ENCODE peak calls at places on chromosomes 6 and 20, in five cellular contexts. One of them, this sample, is unnamed. For H3K4me1, the result is how much of the 10 kb centered on the place peaks cover.

GRCh38 chr6:111105578-111105977 is 18.3 kb downstream of the SLC16A10 start:
- DNase-seq in fibroblast of lung: peak
- DNase-seq in IMR-90: peak
- DNase-seq in heart right ventricle: peak
- DNase-seq in lung: peak
- DNase-seq in this sample: peak

GRCh38 chr6:163536770-163537169 is 122.3 kb downstream of the QKI start:
- DNase-seq in heart right ventricle: no peak
- DNase-seq in IMR-90: peak
- DNase-seq in lung: no peak
- DNase-seq in fibroblast of lung: peak
- DNase-seq in this sample: no peak

GRCh38 chr6:35764238-35764896 is 12.0 kb upstream of the CLPSL2 start:
- DNase-seq in lung: no peak
- DNase-seq in heart right ventricle: no peak
- DNase-seq in IMR-90: no peak
- DNase-seq in fibroblast of lung: no peak
- DNase-seq in this sample: peak

GRCh38 chr6:150537481-150537880 is 62.2 kb upstream of the PLEKHG1 start:
- DNase-seq in lung: no peak
- DNase-seq in fibroblast of lung: no peak
- DNase-seq in heart right ventricle: no peak
- DNase-seq in IMR-90: no peak
- DNase-seq in this sample: no peak

GRCh38 chr20:13991311-13991710 is 897 bp upstream of the SEL1L2 start:
- DNase-seq in fibroblast of lung: no peak
- DNase-seq in IMR-90: no peak
- DNase-seq in heart right ventricle: no peak
- DNase-seq in lung: no peak
- DNase-seq in this sample: no peak

GRCh38 chr6:166627875-166628849 is 1.1 kb upstream of the RPS6KA2 start:
- DNase-seq in lung: peak
- DNase-seq in fibroblast of lung: peak
- DNase-seq in IMR-90: peak
- DNase-seq in heart right ventricle: peak
- DNase-seq in this sample: peak

GRCh38 chr6:28977351-28978136 is 27.6 kb downstream of the ZNF311 start:
- DNase-seq in heart right ventricle: no peak
- DNase-seq in lung: no peak
- DNase-seq in fibroblast of lung: peak
- DNase-seq in IMR-90: peak
- DNase-seq in this sample: no peak

GRCh38 chr6:30167101-30167500 is 3.8 kb downstream of the TRIM15 start:
- DNase-seq in IMR-90: no peak
- DNase-seq in heart right ventricle: no peak
- DNase-seq in fibroblast of lung: no peak
- DNase-seq in lung: no peak
- DNase-seq in this sample: no peak

GRCh38 chr6:105270511-105270910 is 90.7 kb upstream of the POPDC3 start:
- DNase-seq in lung: no peak
- DNase-seq in IMR-90: peak
- DNase-seq in heart right ventricle: no peak
- DNase-seq in fibroblast of lung: no peak
- DNase-seq in this sample: no peak

GRCh38 chr6:107819976-107820551 is 4.0 kb downstream of the SCML4 start:
- DNase-seq in fibroblast of lung: no peak
- DNase-seq in IMR-90: peak
- DNase-seq in heart right ventricle: no peak
- DNase-seq in lung: no peak
- DNase-seq in this sample: no peak

GRCh38 chr20:13700761-13701160 is 62.0 kb upstream of the TASP1 start:
- DNase-seq in IMR-90: no peak
- DNase-seq in fibroblast of lung: no peak
- DNase-seq in heart right ventricle: no peak
- DNase-seq in lung: no peak
- DNase-seq in this sample: no peak

GRCh38 chr6:169176361-169176991 is 77.2 kb downstream of the THBS2 start:
- DNase-seq in lung: no peak
- DNase-seq in heart right ventricle: no peak
- DNase-seq in IMR-90: no peak
- DNase-seq in fibroblast of lung: no peak
- DNase-seq in this sample: no peak

GRCh38 chr20:57409672-57410397 is 18.6 kb downstream of the RBM38 start:
- DNase-seq in IMR-90: no peak
- DNase-seq in heart right ventricle: no peak
- DNase-seq in fibroblast of lung: no peak
- DNase-seq in lung: no peak
- DNase-seq in this sample: no peak

GRCh38 chr20:32018269-32019155 is 8.3 kb downstream of the CCM2L start:
- DNase-seq in lung: peak
- DNase-seq in heart right ventricle: peak
- DNase-seq in IMR-90: no peak
- DNase-seq in fibroblast of lung: no peak
- DNase-seq in this sample: peak

GRCh38 chr20:61980647-61981583 is 84.8 kb downstream of the TAF4 start:
- DNase-seq in lung: no peak
- DNase-seq in fibroblast of lung: peak
- DNase-seq in heart right ventricle: peak
- DNase-seq in IMR-90: no peak
- DNase-seq in this sample: peak

GRCh38 chr20:16505894-16506293 is 67.4 kb downstream of the KIF16B start:
- DNase-seq in lung: no peak
- DNase-seq in IMR-90: no peak
- DNase-seq in heart right ventricle: no peak
- DNase-seq in fibroblast of lung: no peak
- DNase-seq in this sample: no peak

GRCh38 chr20:47338131-47338628 is 18.3 kb downstream of the ZMYND8 start:
- DNase-seq in heart right ventricle: peak
- DNase-seq in fibroblast of lung: no peak
- DNase-seq in IMR-90: no peak
- DNase-seq in lung: no peak
- DNase-seq in this sample: no peak

GRCh38 chr6:23414922-23415321 is 711.1 kb upstream of the NRSN1 start:
- DNase-seq in fibroblast of lung: no peak
- DNase-seq in heart right ventricle: no peak
- DNase-seq in IMR-90: no peak
- DNase-seq in lung: no peak
- DNase-seq in this sample: no peak

GRCh38 chr6:23415819-23416427 is 710.1 kb upstream of the NRSN1 start:
- DNase-seq in lung: no peak
- DNase-seq in heart right ventricle: no peak
- DNase-seq in IMR-90: no peak
- DNase-seq in fibroblast of lung: no peak
- DNase-seq in this sample: no peak

GRCh38 chr6:23413327-23414203 is 712.5 kb upstream of the NRSN1 start:
- DNase-seq in IMR-90: peak
- DNase-seq in lung: no peak
- DNase-seq in fibroblast of lung: peak
- DNase-seq in heart right ventricle: no peak
- DNase-seq in this sample: no peak

GRCh38 chr6:23412770-23413169 is 713.2 kb upstream of the NRSN1 start:
- DNase-seq in IMR-90: no peak
- DNase-seq in heart right ventricle: no peak
- DNase-seq in fibroblast of lung: no peak
- DNase-seq in lung: no peak
- DNase-seq in this sample: no peak

GRCh38 chr6:23414204-23414501 is 711.9 kb upstream of the NRSN1 start:
- DNase-seq in lung: no peak
- DNase-seq in IMR-90: peak
- DNase-seq in fibroblast of lung: peak
- DNase-seq in heart right ventricle: peak
- DNase-seq in this sample: no peak
- TF ChIP-seq CTCF in lung: no peak
- TF ChIP-seq CTCF in IMR-90: peak
- TF ChIP-seq CTCF in fibroblast of lung: peak
- TF ChIP-seq CTCF in heart right ventricle: peak
- TF ChIP-seq CTCF in this sample: no peak

DNA sequence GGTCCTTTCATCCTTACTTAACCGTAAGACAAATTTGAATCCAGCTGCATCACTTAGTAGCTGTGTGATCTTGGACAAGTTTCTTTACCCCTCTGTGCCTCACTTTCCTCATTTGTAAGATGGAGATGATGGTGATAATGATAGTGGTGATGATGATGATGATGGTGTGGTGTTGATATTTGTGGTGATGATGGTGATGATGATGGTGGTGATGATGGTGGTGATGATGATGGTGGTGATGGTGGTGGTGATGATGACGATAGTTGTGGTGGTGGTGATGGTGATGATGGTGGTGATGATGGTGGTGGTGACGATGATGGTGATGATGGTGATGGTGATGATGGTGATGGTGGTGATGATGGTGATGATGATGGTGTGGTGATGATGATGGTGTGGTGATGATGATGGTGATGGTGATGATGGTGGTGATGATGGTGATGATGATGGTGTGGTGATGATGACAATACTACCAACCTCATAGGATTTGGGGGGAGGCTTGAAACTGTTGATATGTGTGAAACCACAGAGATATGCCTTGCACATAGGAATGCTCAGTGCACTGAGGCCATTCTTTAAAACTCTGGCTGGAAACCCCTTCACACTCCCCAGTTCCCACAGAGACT is 233.2 kb downstream of the LY86 start:
- DNase-seq in fibroblast of lung: no peak
- DNase-seq in heart right ventricle: no peak
- DNase-seq in IMR-90: no peak
- DNase-seq in lung: no peak
- DNase-seq in this sample: no peak
- H3K4me1 ChIP-seq in fibroblast of lung: under half
- H3K4me1 ChIP-seq in heart right ventricle: under half
- H3K4me1 ChIP-seq in IMR-90: under half
- H3K4me1 ChIP-seq in lung: under half
- H3K4me1 ChIP-seq in this sample: under half

DNA sequence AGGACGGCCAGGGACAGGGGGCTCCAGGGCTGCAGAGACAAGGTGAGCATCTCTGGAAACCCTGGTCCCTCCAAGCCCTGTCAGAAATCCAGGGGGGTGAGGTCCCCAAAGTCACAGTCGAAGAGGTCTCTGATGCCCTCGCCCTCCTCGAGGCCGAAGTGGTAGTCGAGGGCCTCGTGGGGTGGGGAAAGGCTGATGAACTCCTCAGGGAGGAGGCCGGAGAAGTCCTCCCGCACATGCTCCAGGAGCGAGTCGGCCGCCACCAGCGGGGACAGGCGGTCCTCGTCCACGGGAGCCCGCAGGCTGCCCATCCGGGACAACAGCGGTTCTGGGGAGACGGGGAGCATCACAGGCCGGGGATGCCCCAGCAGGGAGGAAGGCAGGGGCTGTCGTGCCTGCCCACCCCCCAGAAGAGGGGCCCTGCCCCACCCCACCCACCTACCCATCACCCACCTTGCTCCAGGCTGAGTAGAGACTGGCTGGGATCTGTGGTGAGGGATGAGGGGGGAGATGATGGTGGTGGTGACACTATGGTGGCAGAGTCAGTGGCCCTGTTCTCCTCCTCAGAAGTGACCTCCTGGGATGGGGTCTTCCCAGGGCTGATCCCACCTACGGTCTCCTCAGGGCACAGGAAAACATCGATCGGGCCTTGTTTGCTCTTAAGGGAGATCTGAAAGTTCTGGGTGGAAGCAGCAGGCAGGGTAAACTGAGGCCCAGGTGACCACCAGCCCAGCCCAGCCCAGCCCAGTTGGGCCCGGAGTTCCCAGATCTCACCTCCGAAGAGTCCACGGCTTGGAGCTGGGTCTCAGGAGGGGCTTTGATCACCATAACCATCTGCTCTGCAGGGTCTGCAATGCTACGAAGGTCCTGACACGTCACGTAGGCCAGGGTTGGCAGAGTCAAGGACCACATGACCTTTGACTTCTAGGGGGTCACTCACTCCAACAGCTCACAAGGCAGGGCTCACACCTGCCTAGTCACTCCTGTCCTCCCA is 2.7 kb upstream of the NECAB3 start:
- DNase-seq in heart right ventricle: no peak
- DNase-seq in fibroblast of lung: no peak
- DNase-seq in lung: no peak
- DNase-seq in IMR-90: no peak
- DNase-seq in this sample: no peak
- TF ChIP-seq CTCF in heart right ventricle: no peak
- TF ChIP-seq CTCF in fibroblast of lung: no peak
- TF ChIP-seq CTCF in lung: no peak
- TF ChIP-seq CTCF in IMR-90: no peak
- TF ChIP-seq CTCF in this sample: no peak

DNA sequence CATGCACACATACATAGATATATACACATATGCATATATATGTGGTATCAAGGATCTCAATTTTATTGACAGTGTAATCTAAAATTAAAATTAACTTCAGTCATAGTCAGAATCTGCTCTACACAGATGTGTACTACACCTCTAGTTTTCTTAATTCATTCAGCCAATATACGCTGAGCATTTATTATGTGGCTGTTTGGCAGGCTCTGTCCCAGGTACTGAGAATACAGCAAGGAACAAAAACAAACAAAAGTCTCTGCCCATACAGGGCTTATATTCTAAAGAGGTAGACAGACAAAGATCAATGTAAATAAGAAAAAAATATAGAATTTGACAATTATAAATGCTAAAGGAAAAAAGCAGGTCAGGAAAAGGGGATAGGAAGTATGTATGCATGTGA is 7.8 kb upstream of the RGS17 start:
- DNase-seq in fibroblast of lung: no peak
- DNase-seq in lung: no peak
- DNase-seq in IMR-90: no peak
- DNase-seq in heart right ventricle: no peak
- DNase-seq in this sample: no peak
- H3K4me1 ChIP-seq in fibroblast of lung: under half
- H3K4me1 ChIP-seq in lung: under half
- H3K4me1 ChIP-seq in IMR-90: under half
- H3K4me1 ChIP-seq in heart right ventricle: under half
- H3K4me1 ChIP-seq in this sample: under half

GRCh38 chr20:8523684-8524083 is 391.6 kb downstream of the PLCB1 start:
- DNase-seq in heart right ventricle: no peak
- DNase-seq in lung: no peak
- DNase-seq in fibroblast of lung: peak
- DNase-seq in IMR-90: peak
- DNase-seq in this sample: no peak
- TF ChIP-seq CTCF in heart right ventricle: no peak
- TF ChIP-seq CTCF in lung: no peak
- TF ChIP-seq CTCF in fibroblast of lung: peak
- TF ChIP-seq CTCF in IMR-90: no peak
- TF ChIP-seq CTCF in this sample: no peak

This sample was measured in breast epithelium.